ENCODE peak calls at places on chromosomes 11 and 22, in eight cellular contexts. O, D, M, K, G, H, F and U are unnamed samples.

GRCh38 chr11:2834893-2835767 is 50.4 kb downstream of the CDKN1C start:
- DNase-seq in O (peak), D (no peak), M (no peak), K (peak), G (no peak), H (no peak), F (no peak), U (no peak)

GRCh38 chr11:74437441-74437840 is 29.9 kb downstream of the KCNE3 start:
- DNase-seq in O (peak), D (no peak), M (no peak), K (peak), G (no peak), H (no peak), F (no peak), U (no peak)

GRCh38 chr22:20867179-20868099 is 8.6 kb downstream of the SNAP29 start:
- DNase-seq in O (no peak), D (no peak), M (no peak), K (no peak), G (peak), H (peak), F (no peak), U (peak)

GRCh38 chr11:115892016-115892415 is 387.8 kb upstream of the CADM1 start:
- DNase-seq in O (peak), D (no peak), M (no peak), K (no peak), G (no peak), H (no peak), F (no peak), U (no peak)

GRCh38 chr11:75673977-75674582 is 5.2 kb upstream of the MAP6 start:
- DNase-seq in O (peak), D (no peak), M (no peak), K (peak), G (peak), H (no peak), F (no peak), U (no peak)

GRCh38 chr11:61021661-61022212 is 50.3 kb downstream of the CD6 start:
- DNase-seq in O (no peak), D (no peak), M (peak), K (no peak), G (peak), H (no peak), F (no peak), U (peak)

GRCh38 chr11:4559527-4560440 is 14.8 kb downstream of the OR52M1 start:
- DNase-seq in O (no peak), D (no peak), M (no peak), K (no peak), G (no peak), H (no peak), F (no peak), U (no peak)

GRCh38 chr11:15493066-15493465 is 378.3 kb downstream of the INSC start:
- DNase-seq in O (peak), D (no peak), M (no peak), K (no peak), G (no peak), H (no peak), F (no peak), U (no peak)

GRCh38 chr11:59957094-59957493 is 6.7 kb upstream of the OOSP4A start:
- DNase-seq in O (peak), D (no peak), M (no peak), K (peak), G (no peak), H (no peak), F (no peak), U (no peak)

GRCh38 chr11:129423426-129423825 is 47.8 kb downstream of the BARX2 start:
- DNase-seq in O (no peak), D (no peak), M (no peak), K (no peak), G (no peak), H (no peak), F (no peak), U (no peak)

GRCh38 chr11:1303973-1304372 is 5.5 kb downstream of the TOLLIP start:
- DNase-seq in O (peak), D (no peak), M (no peak), K (no peak), G (no peak), H (peak), F (no peak), U (no peak)

GRCh38 chr11:57711414-57712255 is at the start of gene MED19:
- DNase-seq in O (peak), D (peak), M (peak), K (peak), G (peak), H (peak), F (peak), U (peak)

GRCh38 chr22:33598821-33599220 is 321.5 kb downstream of the LARGE1 start:
- DNase-seq in O (no peak), D (no peak), M (no peak), K (no peak), G (no peak), H (no peak), F (no peak), U (no peak)

GRCh38 chr11:132257861-132258260 is 887.4 kb downstream of the NTM start:
- DNase-seq in O (no peak), D (no peak), M (no peak), K (no peak), G (no peak), H (no peak), F (no peak), U (no peak)

GRCh38 chr22:24841261-24841660 is 35.2 kb downstream of the SGSM1 start:
- DNase-seq in O (no peak), D (no peak), M (no peak), K (no peak), G (no peak), H (no peak), F (no peak), U (no peak)

GRCh38 chr11:119340335-119341221 is at the start of gene C1QTNF5:
- DNase-seq in O (peak), D (no peak), M (peak), K (no peak), G (no peak), H (peak), F (no peak), U (no peak)

GRCh38 chr11:47856186-47856585 is 8.0 kb upstream of the NUP160 start:
- DNase-seq in O (peak), D (no peak), M (no peak), K (no peak), G (no peak), H (no peak), F (no peak), U (no peak)

GRCh38 chr11:299951-300735 is 817 bp upstream of the IFITM5 start:
- DNase-seq in O (no peak), D (no peak), M (peak), K (no peak), G (no peak), H (no peak), F (no peak), U (no peak)

GRCh38 chr22:30005213-30005857 is 74.9 kb upstream of the HORMAD2 start:
- DNase-seq in O (peak), D (peak), M (peak), K (peak), G (peak), H (peak), F (no peak), U (peak)

GRCh38 chr11:6170226-6170625 is at the start of gene OR52B2:
- DNase-seq in O (no peak), D (no peak), M (no peak), K (no peak), G (no peak), H (no peak), F (no peak), U (no peak)

GRCh38 chr11:10322830-10323792 is 18.2 kb downstream of the ADM start:
- DNase-seq in O (peak), D (no peak), M (no peak), K (peak), G (peak), H (peak), F (peak), U (no peak)
- TF ChIP-seq CTCF in O (peak), D (peak), M (peak), K (peak), G (peak), H (peak), F (no peak), U (peak)

GRCh38 chr22:22556995-22557925 is 1.8 kb downstream of the PRAME start:
- DNase-seq in O (no peak), D (no peak), M (no peak), K (no peak), G (no peak), H (no peak), F (no peak), U (no peak)

GRCh38 chr22:22555596-22555995 is 3.5 kb downstream of the PRAME start:
- DNase-seq in O (no peak), D (no peak), M (no peak), K (no peak), G (no peak), H (no peak), F (no peak), U (no peak)

GRCh38 chr22:22556578-22556977 is 2.5 kb downstream of the PRAME start:
- DNase-seq in O (no peak), D (no peak), M (no peak), K (no peak), G (no peak), H (no peak), F (no peak), U (no peak)

GRCh38 chr22:22558071-22558971 is 744 bp downstream of the PRAME start:
- DNase-seq in O (no peak), D (no peak), M (no peak), K (no peak), G (no peak), H (no peak), F (no peak), U (no peak)

GRCh38 chr22:22558972-22559603 is at the start of gene PRAME:
- DNase-seq in O (peak), D (no peak), M (peak), K (peak), G (peak), H (peak), F (no peak), U (peak)
- TF ChIP-seq CTCF in O (peak), D (peak), M (peak), K (peak), G (peak), H (peak), F (peak), U (peak)

GRCh38 chr22:27212081-27212480 is 554.7 kb downstream of the MIAT start:
- DNase-seq in O (no peak), D (no peak), M (no peak), K (no peak), G (no peak), H (no peak), F (no peak), U (no peak)
- TF ChIP-seq CTCF in O (no peak), D (no peak), M (no peak), K (no peak), G (no peak), H (no peak), F (no peak), U (no peak)

DNA sequence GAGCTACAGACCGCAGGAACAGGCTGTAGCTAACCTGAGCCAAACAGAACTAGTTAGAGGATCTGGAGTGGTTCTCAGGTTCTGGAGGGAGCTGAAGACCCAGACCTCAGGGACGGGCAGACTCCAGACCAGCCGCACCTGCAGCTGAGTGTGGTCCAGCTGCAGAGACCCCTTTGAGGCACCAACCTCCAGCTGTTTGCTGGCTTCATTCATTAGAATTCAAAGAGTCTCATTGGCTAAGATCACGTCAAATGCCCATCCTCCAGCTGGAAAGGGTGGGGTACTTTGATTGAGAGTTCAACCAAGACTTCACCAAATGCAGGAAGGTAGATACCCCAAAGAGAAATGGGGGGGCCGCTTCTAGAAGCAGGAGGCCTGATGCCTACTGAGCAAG is 13.4 kb upstream of the IL2RB start:
- DNase-seq in O (no peak), D (no peak), M (no peak), K (no peak), G (no peak), H (no peak), F (no peak), U (no peak)
- TF ChIP-seq CTCF in O (no peak), D (no peak), M (no peak), K (no peak), G (no peak), H (no peak), F (no peak), U (no peak)

GRCh38 chr22:46406791-46407190 is 71.3 kb downstream of the TRMU start:
- DNase-seq in O (no peak), D (no peak), M (no peak), K (no peak), G (no peak), H (no peak), F (no peak), U (no peak)

GRCh38 chr22:46407748-46408147 is 72.2 kb downstream of the TRMU start:
- DNase-seq in O (no peak), D (no peak), M (no peak), K (no peak), G (no peak), H (no peak), F (no peak), U (no peak)

GRCh38 chr22:46408568-46409506 is 73.3 kb downstream of the TRMU start:
- DNase-seq in O (no peak), D (no peak), M (no peak), K (no peak), G (no peak), H (no peak), F (no peak), U (no peak)

GRCh38 chr22:46405925-46406324 is 70.4 kb downstream of the TRMU start:
- DNase-seq in O (peak), D (no peak), M (no peak), K (no peak), G (no peak), H (no peak), F (no peak), U (no peak)

DNA sequence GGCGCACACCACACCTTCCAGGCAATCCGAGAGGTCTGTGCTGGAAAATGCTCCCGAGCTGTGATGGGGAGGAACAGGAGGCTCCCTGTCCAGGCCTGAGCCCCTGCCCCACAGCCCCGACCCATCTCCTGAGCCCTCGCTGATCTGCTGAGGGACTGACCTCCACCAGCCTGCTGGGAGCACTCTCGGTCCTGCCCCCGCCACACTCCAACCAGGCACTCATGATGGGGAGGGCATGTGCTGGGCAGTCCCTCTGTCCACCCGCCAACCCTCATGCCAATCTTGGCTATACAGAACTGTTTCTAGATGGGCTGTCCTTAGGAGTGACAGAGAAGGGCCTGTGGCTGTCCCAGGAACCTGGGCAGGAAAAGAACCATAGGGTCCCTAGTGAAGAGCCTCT is 70.8 kb downstream of the TRMU start:
- DNase-seq in O (no peak), D (no peak), M (no peak), K (no peak), G (no peak), H (no peak), F (no peak), U (no peak)
- TF ChIP-seq CTCF in O (no peak), D (no peak), M (no peak), K (no peak), G (no peak), H (no peak), F (no peak), U (no peak)

GRCh38 chr11:127017482-127017881 is 16.9 kb upstream of the KIRREL3 start:
- DNase-seq in O (peak), D (no peak), M (peak), K (peak), G (no peak), H (peak), F (peak), U (no peak)
- TF ChIP-seq CTCF in O (peak), D (no peak), M (peak), K (peak), G (no peak), H (peak), F (peak), U (no peak)

GRCh38 chr11:22923561-22923960 is 63.3 kb upstream of the CCDC179 start:
- DNase-seq in O (no peak), D (no peak), M (no peak), K (peak), G (no peak), H (no peak), F (no peak), U (no peak)

GRCh38 chr11:22922672-22923071 is 62.4 kb upstream of the CCDC179 start:
- DNase-seq in O (no peak), D (no peak), M (no peak), K (no peak), G (no peak), H (no peak), F (no peak), U (no peak)

GRCh38 chr11:22926341-22926740 is 66.1 kb upstream of the CCDC179 start:
- DNase-seq in O (no peak), D (no peak), M (no peak), K (no peak), G (no peak), H (no peak), F (no peak), U (no peak)

DNA sequence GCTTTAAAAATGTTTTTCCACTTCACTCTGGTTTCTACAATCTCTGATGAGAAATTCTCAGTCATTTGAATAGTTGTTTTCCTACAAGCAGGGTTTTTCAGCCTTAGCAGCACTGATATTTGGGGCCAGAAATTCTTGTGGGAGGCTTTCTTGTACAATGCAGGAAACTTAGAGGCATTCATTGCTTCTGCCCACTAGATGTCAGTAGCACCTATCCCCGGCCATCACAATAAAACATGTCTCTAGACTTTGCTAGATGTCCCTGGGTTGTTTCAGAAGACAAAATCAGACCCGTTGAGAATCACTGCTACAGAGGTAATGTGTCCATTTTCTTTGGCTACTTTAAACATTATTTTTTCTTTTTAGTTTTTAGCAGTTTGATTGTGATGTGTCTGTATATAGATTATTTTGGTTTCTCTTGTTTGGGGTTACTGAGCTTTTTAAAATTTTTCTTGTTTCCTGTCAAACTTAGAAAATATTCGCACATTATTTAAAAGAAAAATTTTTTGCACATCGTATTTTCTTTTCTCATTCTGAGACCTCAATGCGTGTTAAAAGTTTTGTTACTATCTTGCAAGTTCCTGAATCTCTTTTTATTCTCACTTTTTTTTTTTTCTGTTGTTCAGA is 60.8 kb upstream of the CCDC179 start:
- DNase-seq in O (peak), D (no peak), M (peak), K (peak), G (peak), H (peak), F (peak), U (no peak)
- TF ChIP-seq CTCF in O (peak), D (peak), M (peak), K (peak), G (peak), H (peak), F (peak), U (peak)

DNA sequence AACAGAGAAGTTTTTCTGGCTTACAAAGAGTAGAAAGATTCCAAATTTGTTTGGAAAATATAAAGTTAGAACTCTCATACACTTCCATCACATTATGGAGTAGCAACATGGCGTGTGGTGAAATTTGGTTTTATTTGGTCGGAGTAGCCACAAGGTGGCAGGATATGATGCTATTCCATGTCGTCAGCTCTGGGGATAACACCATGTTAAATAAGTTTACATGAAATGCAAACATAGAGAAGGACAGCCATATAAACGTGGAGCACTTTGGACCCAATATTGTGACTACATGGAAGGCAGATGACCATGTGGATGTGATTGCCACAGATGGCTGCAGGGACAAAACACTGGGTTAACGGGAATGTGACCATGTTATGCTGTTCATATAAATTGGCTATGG is 21.1 kb downstream of the OR5M11 start:
- DNase-seq in O (no peak), D (no peak), M (no peak), K (peak), G (peak), H (no peak), F (no peak), U (no peak)
- TF ChIP-seq CTCF in O (no peak), D (no peak), M (peak), K (peak), G (peak), H (peak), F (no peak), U (no peak)

GRCh38 chr22:17779286-17780115 is 5.2 kb upstream of the BID start:
- DNase-seq in O (no peak), D (no peak), M (no peak), K (no peak), G (no peak), H (no peak), F (no peak), U (no peak)

GRCh38 chr22:17781319-17782031 is 7.2 kb upstream of the BID start:
- DNase-seq in O (peak), D (no peak), M (no peak), K (peak), G (peak), H (no peak), F (peak), U (peak)

GRCh38 chr22:17780116-17780740 is 6.0 kb upstream of the BID start:
- DNase-seq in O (no peak), D (no peak), M (no peak), K (no peak), G (no peak), H (no peak), F (no peak), U (no peak)

GRCh38 chr22:17782158-17782557 is 7.9 kb upstream of the BID start:
- DNase-seq in O (no peak), D (no peak), M (no peak), K (no peak), G (no peak), H (no peak), F (no peak), U (no peak)

DNA sequence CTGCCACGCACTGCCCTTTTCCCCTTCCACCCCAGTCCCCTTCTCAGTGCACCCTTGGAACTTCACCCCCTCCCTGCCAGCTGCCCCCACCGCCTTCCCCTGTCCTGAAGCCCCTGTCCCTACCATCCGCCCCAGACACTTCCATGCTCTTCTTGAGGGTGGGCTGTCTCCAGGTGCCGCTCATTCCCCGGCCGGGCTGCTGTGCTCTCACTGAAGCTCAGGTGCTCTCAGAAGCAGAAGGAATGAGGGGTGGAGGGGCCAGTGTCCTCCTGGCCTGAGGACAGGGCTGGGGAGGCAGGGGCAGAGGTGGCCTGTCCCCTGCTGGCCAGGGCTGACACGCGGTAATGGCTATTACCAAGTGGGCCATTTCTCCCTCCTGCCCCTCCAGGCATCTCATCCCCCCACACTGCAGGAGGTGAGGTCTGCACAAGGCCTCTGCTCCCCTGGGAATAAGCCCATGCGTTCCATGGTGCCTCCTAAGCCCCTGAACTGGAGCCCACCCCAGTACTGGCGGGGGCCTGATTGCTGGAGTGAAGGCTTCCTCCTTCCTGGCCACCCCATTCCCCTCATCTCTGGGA is 6.6 kb upstream of the BID start:
- DNase-seq in O (no peak), D (no peak), M (no peak), K (no peak), G (no peak), H (no peak), F (no peak), U (no peak)
- TF ChIP-seq CTCF in O (no peak), D (no peak), M (no peak), K (no peak), G (no peak), H (no peak), F (no peak), U (no peak)